ENCODE peak calls at places on chromosomes 5 and 9, in eight cellular contexts. J is CD4-positive, alpha-beta T cell; V is sigmoid colon; H is occipital lobe; K is GM23338; Y is upper lobe of left lung; L is left ventricle myocardium superior; M is HT-29. C is an unnamed sample.

GRCh38 chr5:90293931-90294330 is 115.6 kb downstream of the CETN3 start:
- DNase-seq in J (no peak), V (no peak), H (no peak), K (peak; percentile 64), Y (no peak), L (no peak), M (no peak), C (no peak)

GRCh38 chr5:150263801-150264621 is 25.6 kb downstream of the CAMK2A start:
- DNase-seq in J (no peak), V (peak; percentile 75), H (no peak), K (no peak), Y (peak; percentile 75), L (no peak), M (peak; percentile 60), C (no peak)

GRCh38 chr5:123438902-123439301 is 15.7 kb upstream of the CEP120 start:
- DNase-seq in J (no peak), V (no peak), H (no peak), K (no peak), Y (no peak), L (no peak), M (no peak), C (no peak)

GRCh38 chr9:115531410-115532130 is 413.6 kb upstream of the TNC start:
- DNase-seq in J (no peak), V (no peak), H (no peak), K (no peak), Y (no peak), L (no peak), M (no peak), C (no peak)

GRCh38 chr5:35129921-35130485 is 82.3 kb upstream of the AGXT2 start:
- DNase-seq in J (peak; percentile 64), V (no peak), H (no peak), K (no peak), Y (no peak), L (no peak), M (peak; percentile 95), C (no peak)

GRCh38 chr5:25416960-25417359 is 772.2 kb upstream of the CDH10 start:
- DNase-seq in J (no peak), V (no peak), H (no peak), K (no peak), Y (no peak), L (no peak), M (no peak), C (no peak)

GRCh38 chr5:93428868-93429267 is 152.2 kb downstream of the NR2F1-AS1 start:
- DNase-seq in J (no peak), V (no peak), H (no peak), K (no peak), Y (no peak), L (no peak), M (no peak), C (no peak)

GRCh38 chr9:35563791-35564197 is 41.3 kb upstream of the TESK1 start:
- DNase-seq in J (no peak), V (peak; percentile 83), H (no peak), K (peak; percentile 65), Y (no peak), L (peak; percentile 62), M (no peak), C (no peak)

GRCh38 chr5:40797273-40798011 is 732 bp downstream of the PRKAA1 start:
- DNase-seq in J (peak; percentile 75), V (peak; percentile 87), H (peak; percentile 55), K (peak; percentile 80), Y (peak; percentile 93), L (peak; percentile 88), M (peak; percentile 85), C (peak; percentile 94)

GRCh38 chr5:33233013-33233463 is 207.7 kb upstream of the TARS1 start:
- DNase-seq in J (no peak), V (peak; percentile 69), H (no peak), K (no peak), Y (no peak), L (no peak), M (no peak), C (no peak)

GRCh38 chr5:21263361-21263760 is 1275.4 kb upstream of the CDH18 start:
- DNase-seq in J (no peak), V (no peak), H (no peak), K (no peak), Y (no peak), L (no peak), M (no peak), C (no peak)

GRCh38 chr9:88746029-88746743 is 211.2 kb downstream of the NXNL2 start:
- DNase-seq in J (no peak), V (peak; percentile 88), H (no peak), K (no peak), Y (peak; percentile 39), L (peak; percentile 77), M (no peak), C (peak; percentile 37)

GRCh38 chr5:143896471-143896870 is 84.5 kb downstream of the HMHB1 start:
- DNase-seq in J (no peak), V (no peak), H (no peak), K (no peak), Y (no peak), L (no peak), M (no peak), C (no peak)

GRCh38 chr5:140632366-140633080 is 452 bp downstream of the CD14 start:
- DNase-seq in J (peak; percentile 26), V (peak; percentile 81), H (peak; percentile 67), K (peak; percentile 23), Y (peak; percentile 90), L (peak; percentile 74), M (peak; percentile 61), C (peak; percentile 92)

GRCh38 chr9:34463098-34463900 is 4.7 kb downstream of the DNAI1 start:
- DNase-seq in J (no peak), V (no peak), H (peak; percentile 58), K (no peak), Y (no peak), L (no peak), M (no peak), C (no peak)

GRCh38 chr9:29078063-29078660 is 1504.9 kb upstream of the C9orf72 start:
- DNase-seq in J (no peak), V (no peak), H (no peak), K (no peak), Y (no peak), L (no peak), M (no peak), C (no peak)

GRCh38 chr5:132221781-132222648 is 5.6 kb downstream of the P4HA2 start:
- DNase-seq in J (no peak), V (peak; percentile 94), H (no peak), K (no peak), Y (no peak), L (peak; percentile 67), M (no peak), C (peak; percentile 41)

GRCh38 chr5:71893451-71893850 is 174.4 kb downstream of the CARTPT start:
- DNase-seq in J (no peak), V (no peak), H (no peak), K (no peak), Y (no peak), L (no peak), M (no peak), C (no peak)

GRCh38 chr5:88680253-88681132 is 202.5 kb downstream of the MEF2C start:
- DNase-seq in J (peak; percentile 53), V (no peak), H (peak; percentile 79), K (peak; percentile 84), Y (peak; percentile 95), L (peak; percentile 80), M (peak; percentile 59), C (peak; percentile 93)

GRCh38 chr5:102223542-102224444 is 72.3 kb downstream of the SLCO4C1 start:
- DNase-seq in J (no peak), V (no peak), H (no peak), K (peak; percentile 80), Y (no peak), L (no peak), M (peak; percentile 79), C (no peak)

GRCh38 chr9:8349928-8350327 is 550.4 kb upstream of the DMAC1 start:
- DNase-seq in J (no peak), V (no peak), H (no peak), K (no peak), Y (no peak), L (no peak), M (no peak), C (no peak)

GRCh38 chr5:172792693-172793570 is 21.9 kb upstream of the DUSP1 start:
- DNase-seq in J (no peak), V (no peak), H (no peak), K (no peak), Y (no peak), L (no peak), M (no peak), C (no peak)

GRCh38 chr9:100714372-100715099 is 136.7 kb downstream of the CAVIN4 start:
- DNase-seq in J (no peak), V (peak; percentile 71), H (peak; percentile 68), K (peak; percentile 88), Y (no peak), L (peak; percentile 59), M (peak; percentile 86), C (no peak)

GRCh38 chr5:66527478-66527877 is 68.7 kb upstream of the MAST4 start:
- DNase-seq in J (no peak), V (no peak), H (no peak), K (no peak), Y (no peak), L (no peak), M (no peak), C (no peak)

GRCh38 chr9:31272456-31273295 is 1111.8 kb upstream of the ACO1 start:
- DNase-seq in J (no peak), V (no peak), H (no peak), K (no peak), Y (no peak), L (no peak), M (peak; percentile 81), C (no peak)

GRCh38 chr9:4221936-4222335 is 77.9 kb downstream of the GLIS3 start:
- DNase-seq in J (no peak), V (no peak), H (no peak), K (no peak), Y (no peak), L (no peak), M (no peak), C (no peak)

GRCh38 chr5:67481362-67481761 is 284.8 kb upstream of the CD180 start:
- DNase-seq in J (no peak), V (no peak), H (no peak), K (no peak), Y (no peak), L (no peak), M (no peak), C (no peak)

GRCh38 chr9:37371565-37372464 is 50.7 kb upstream of the GRHPR start:
- DNase-seq in J (no peak), V (no peak), H (no peak), K (no peak), Y (no peak), L (no peak), M (no peak), C (no peak)

GRCh38 chr5:15587941-15588340 is 88.0 kb downstream of the FBXL7 start:
- DNase-seq in J (no peak), V (no peak), H (no peak), K (no peak), Y (no peak), L (no peak), M (no peak), C (no peak)

GRCh38 chr5:756865-757345 is 27.6 kb downstream of the ZDHHC11B start:
- DNase-seq in J (peak; percentile 26), V (peak; percentile 63), H (no peak), K (no peak), Y (peak; percentile 64), L (peak; percentile 79), M (peak; percentile 82), C (no peak)

GRCh38 chr5:66710557-66710956 is 114.4 kb downstream of the MAST4 start:
- DNase-seq in J (no peak), V (no peak), H (no peak), K (no peak), Y (no peak), L (no peak), M (no peak), C (no peak)

GRCh38 chr5:94691947-94692346 is 73.5 kb downstream of the SLF1 start:
- DNase-seq in J (no peak), V (no peak), H (no peak), K (no peak), Y (no peak), L (no peak), M (no peak), C (no peak)

C was measured in spleen.